ENCODE peak calls at places on chromosomes 5 and 9, in four cellular contexts. J, A, M and Z are unnamed samples.
A peak's percentile ranks its signal among the peaks of the same experiment; 100 is the strongest.

GRCh38 chr9:110028281-110029075 is 179.5 kb downstream of the C9orf152 start:
- DNase-seq in J (no peak), A (no peak), M (no peak), Z (no peak)

GRCh38 chr9:36995927-36996471 is 38.1 kb downstream of the PAX5 start:
- DNase-seq in J (peak; percentile 14), A (peak; percentile 14), M (peak; percentile 93), Z (peak; percentile 58)

GRCh38 chr9:80175286-80175906 is 603.6 kb downstream of the TLE4 start:
- DNase-seq in J (peak; percentile 37), A (peak; percentile 47), M (peak; percentile 67), Z (no peak)

GRCh38 chr5:36363101-36363500 is 61.4 kb upstream of the RANBP3L start:
- DNase-seq in J (no peak), A (peak; percentile 22), M (peak; percentile 62), Z (no peak)

GRCh38 chr9:87657190-87657589 is 68.7 kb upstream of the CTSL start:
- DNase-seq in J (peak; percentile 16), A (no peak), M (no peak), Z (no peak)

GRCh38 chr9:120107138-120107537 is 472.8 kb downstream of the CDK5RAP2 start:
- DNase-seq in J (no peak), A (no peak), M (no peak), Z (no peak)

GRCh38 chr9:96484521-96484931 is 34.6 kb downstream of the HABP4 start:
- DNase-seq in J (no peak), A (no peak), M (no peak), Z (peak; percentile 21)

GRCh38 chr5:131944700-131945550 is 538 bp downstream of the MEIKIN start:
- DNase-seq in J (no peak), A (no peak), M (peak; percentile 21), Z (no peak)

GRCh38 chr9:113566712-113567071 is 103.2 kb downstream of the RGS3 start:
- DNase-seq in J (no peak), A (no peak), M (no peak), Z (no peak)

GRCh38 chr5:160506006-160507004 is 84.7 kb downstream of the PTTG1 start:
- DNase-seq in J (peak; percentile 65), A (no peak), M (peak; percentile 86), Z (peak; percentile 66)

GRCh38 chr5:129506950-129507349 is 46.9 kb downstream of the ADAMTS19 start:
- DNase-seq in J (no peak), A (no peak), M (no peak), Z (no peak)

GRCh38 chr9:135022191-135022870 is 65.1 kb upstream of the OLFM1 start:
- DNase-seq in J (no peak), A (no peak), M (no peak), Z (no peak)

GRCh38 chr5:23389543-23390215 is 117.7 kb upstream of the PRDM9 start:
- DNase-seq in J (peak; percentile 39), A (no peak), M (no peak), Z (no peak)

GRCh38 chr5:143208781-143209510 is 194.5 kb downstream of the NR3C1 start:
- DNase-seq in J (no peak), A (no peak), M (peak; percentile 34), Z (no peak)

GRCh38 chr9:133658442-133659431 is 22.6 kb downstream of the DBH start:
- DNase-seq in J (no peak), A (no peak), M (no peak), Z (no peak)

GRCh38 chr9:125629451-125629850 is 77.6 kb downstream of the MAPKAP1 start:
- DNase-seq in J (no peak), A (no peak), M (no peak), Z (no peak)

GRCh38 chr9:98964911-98965336 is 21.2 kb downstream of the COL15A1 start:
- DNase-seq in J (no peak), A (no peak), M (no peak), Z (no peak)

GRCh38 chr5:142364251-142365145 is 39.7 kb upstream of the SPRY4 start:
- DNase-seq in J (no peak), A (peak; percentile 51), M (peak; percentile 41), Z (no peak)

GRCh38 chr5:1010181-1010510 is 1.5 kb downstream of the NKD2 start:
- DNase-seq in J (no peak), A (no peak), M (no peak), Z (no peak)

GRCh38 chr9:20562051-20562450 is 60.2 kb downstream of the MLLT3 start:
- DNase-seq in J (no peak), A (no peak), M (no peak), Z (no peak)